ENCODE peak calls at places on chromosomes 5 and 9, in seven cellular contexts. One of them, this sample, is unnamed.

GRCh38 chr5:163727028-163727427 is 221.6 kb downstream of the MAT2B start:
- DNase-seq in stomach: no peak
- DNase-seq in ovary: no peak
- DNase-seq in HepG2: no peak
- DNase-seq in tibial nerve: no peak
- DNase-seq in A549: no peak
- DNase-seq in sigmoid colon: no peak
- DNase-seq in this sample: no peak

GRCh38 chr5:7394889-7395431 is 978 bp upstream of the ADCY2 start:
- DNase-seq in stomach: no peak
- DNase-seq in ovary: peak; percentile 44
- DNase-seq in HepG2: no peak
- DNase-seq in tibial nerve: no peak
- DNase-seq in A549: no peak
- DNase-seq in sigmoid colon: no peak
- DNase-seq in this sample: peak; percentile 86

GRCh38 chr9:106110483-106110882 is 416.1 kb downstream of the TMEM38B start:
- DNase-seq in stomach: no peak
- DNase-seq in ovary: no peak
- DNase-seq in HepG2: no peak
- DNase-seq in tibial nerve: no peak
- DNase-seq in A549: no peak
- DNase-seq in sigmoid colon: no peak
- DNase-seq in this sample: no peak

GRCh38 chr5:19235101-19235584 is 752.9 kb downstream of the CDH18 start:
- DNase-seq in stomach: no peak
- DNase-seq in ovary: no peak
- DNase-seq in HepG2: no peak
- DNase-seq in tibial nerve: no peak
- DNase-seq in A549: no peak
- DNase-seq in sigmoid colon: no peak
- DNase-seq in this sample: no peak

GRCh38 chr9:4318741-4319140 is 18.9 kb upstream of the GLIS3 start:
- DNase-seq in stomach: no peak
- DNase-seq in ovary: no peak
- DNase-seq in HepG2: no peak
- DNase-seq in tibial nerve: no peak
- DNase-seq in A549: no peak
- DNase-seq in sigmoid colon: no peak
- DNase-seq in this sample: no peak

GRCh38 chr9:89422151-89422918 is 75.6 kb downstream of the SEMA4D start:
- DNase-seq in stomach: no peak
- DNase-seq in ovary: no peak
- DNase-seq in HepG2: no peak
- DNase-seq in tibial nerve: no peak
- DNase-seq in A549: no peak
- DNase-seq in sigmoid colon: no peak
- DNase-seq in this sample: no peak

GRCh38 chr5:142296914-142297417 is 27.9 kb downstream of the SPRY4 start:
- DNase-seq in stomach: no peak
- DNase-seq in ovary: no peak
- DNase-seq in HepG2: peak; percentile 77
- DNase-seq in tibial nerve: no peak
- DNase-seq in A549: no peak
- DNase-seq in sigmoid colon: no peak
- DNase-seq in this sample: no peak

GRCh38 chr5:67880876-67881275 is 334.7 kb upstream of the PIK3R1 start:
- DNase-seq in stomach: no peak
- DNase-seq in ovary: no peak
- DNase-seq in HepG2: no peak
- DNase-seq in tibial nerve: no peak
- DNase-seq in A549: no peak
- DNase-seq in sigmoid colon: no peak
- DNase-seq in this sample: no peak

GRCh38 chr5:3602713-3603502 is 7.3 kb downstream of the IRX1 start:
- DNase-seq in stomach: peak; percentile 36
- DNase-seq in ovary: no peak
- DNase-seq in HepG2: peak; percentile 1
- DNase-seq in tibial nerve: no peak
- DNase-seq in A549: no peak
- DNase-seq in sigmoid colon: no peak
- DNase-seq in this sample: no peak

GRCh38 chr5:64865662-64866061 is 96.9 kb downstream of the CWC27 start:
- DNase-seq in stomach: no peak
- DNase-seq in ovary: no peak
- DNase-seq in HepG2: no peak
- DNase-seq in tibial nerve: no peak
- DNase-seq in A549: no peak
- DNase-seq in sigmoid colon: no peak
- DNase-seq in this sample: no peak

GRCh38 chr5:173970878-173971650 is 17.9 kb upstream of the C5orf47 start:
- DNase-seq in stomach: no peak
- DNase-seq in ovary: no peak
- DNase-seq in HepG2: peak; percentile 24
- DNase-seq in tibial nerve: no peak
- DNase-seq in A549: no peak
- DNase-seq in sigmoid colon: no peak
- DNase-seq in this sample: no peak

GRCh38 chr5:173971681-173972080 is 17.3 kb upstream of the C5orf47 start:
- DNase-seq in stomach: no peak
- DNase-seq in ovary: no peak
- DNase-seq in HepG2: no peak
- DNase-seq in tibial nerve: no peak
- DNase-seq in A549: no peak
- DNase-seq in sigmoid colon: no peak
- DNase-seq in this sample: no peak

GRCh38 chr5:173969167-173970049 is 19.6 kb upstream of the C5orf47 start:
- DNase-seq in stomach: no peak
- DNase-seq in ovary: no peak
- DNase-seq in HepG2: peak; percentile 97
- DNase-seq in tibial nerve: no peak
- DNase-seq in A549: peak; percentile 93
- DNase-seq in sigmoid colon: no peak
- DNase-seq in this sample: no peak

GRCh38 chr5:173964491-173964890 is 24.5 kb upstream of the C5orf47 start:
- DNase-seq in stomach: no peak
- DNase-seq in ovary: no peak
- DNase-seq in HepG2: no peak
- DNase-seq in tibial nerve: no peak
- DNase-seq in A549: no peak
- DNase-seq in sigmoid colon: no peak
- DNase-seq in this sample: no peak

DNA sequence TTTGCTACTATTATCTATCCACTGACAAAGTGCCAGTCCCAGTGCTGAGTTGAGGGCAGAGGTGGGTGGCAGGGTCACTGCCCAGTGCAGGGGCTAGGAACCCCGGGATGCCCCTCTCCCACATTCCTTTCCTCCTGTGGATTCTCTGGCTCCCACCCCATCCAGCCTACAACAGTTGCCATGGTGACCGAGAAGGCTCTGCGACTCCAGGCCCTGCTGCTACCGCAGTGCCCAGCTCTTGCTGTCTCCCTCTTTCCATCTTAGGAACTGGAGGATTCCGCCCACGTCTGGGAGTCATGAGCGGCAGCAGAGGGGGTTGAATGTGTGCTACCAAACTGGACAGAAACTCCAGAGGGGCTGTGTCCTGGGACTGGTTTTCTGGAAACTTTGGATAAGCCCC is 20.8 kb upstream of the C5orf47 start:
- DNase-seq in stomach: no peak
- DNase-seq in ovary: no peak
- DNase-seq in HepG2: no peak
- DNase-seq in tibial nerve: no peak
- DNase-seq in A549: no peak
- DNase-seq in sigmoid colon: no peak
- DNase-seq in this sample: no peak
- TF ChIP-seq EP300 in stomach: no peak
- TF ChIP-seq EP300 in ovary: no peak
- TF ChIP-seq EP300 in HepG2: no peak
- TF ChIP-seq EP300 in tibial nerve: no peak
- TF ChIP-seq EP300 in A549: no peak
- TF ChIP-seq EP300 in sigmoid colon: no peak
- TF ChIP-seq EP300 in this sample: no peak

GRCh38 chr5:168808217-168808616 is 229.0 kb upstream of the PANK3 start:
- DNase-seq in stomach: no peak
- DNase-seq in ovary: no peak
- DNase-seq in HepG2: no peak
- DNase-seq in tibial nerve: no peak
- DNase-seq in A549: no peak
- DNase-seq in sigmoid colon: no peak
- DNase-seq in this sample: no peak

GRCh38 chr5:168818586-168818985 is 239.4 kb upstream of the PANK3 start:
- DNase-seq in stomach: no peak
- DNase-seq in ovary: no peak
- DNase-seq in HepG2: no peak
- DNase-seq in tibial nerve: no peak
- DNase-seq in A549: no peak
- DNase-seq in sigmoid colon: no peak
- DNase-seq in this sample: no peak

GRCh38 chr5:168809218-168809617 is 230.1 kb upstream of the PANK3 start:
- DNase-seq in stomach: no peak
- DNase-seq in ovary: no peak
- DNase-seq in HepG2: no peak
- DNase-seq in tibial nerve: no peak
- DNase-seq in A549: no peak
- DNase-seq in sigmoid colon: no peak
- DNase-seq in this sample: no peak

GRCh38 chr5:168810641-168811040 is 231.5 kb upstream of the PANK3 start:
- DNase-seq in stomach: no peak
- DNase-seq in ovary: no peak
- DNase-seq in HepG2: no peak
- DNase-seq in tibial nerve: no peak
- DNase-seq in A549: no peak
- DNase-seq in sigmoid colon: no peak
- DNase-seq in this sample: no peak

DNA sequence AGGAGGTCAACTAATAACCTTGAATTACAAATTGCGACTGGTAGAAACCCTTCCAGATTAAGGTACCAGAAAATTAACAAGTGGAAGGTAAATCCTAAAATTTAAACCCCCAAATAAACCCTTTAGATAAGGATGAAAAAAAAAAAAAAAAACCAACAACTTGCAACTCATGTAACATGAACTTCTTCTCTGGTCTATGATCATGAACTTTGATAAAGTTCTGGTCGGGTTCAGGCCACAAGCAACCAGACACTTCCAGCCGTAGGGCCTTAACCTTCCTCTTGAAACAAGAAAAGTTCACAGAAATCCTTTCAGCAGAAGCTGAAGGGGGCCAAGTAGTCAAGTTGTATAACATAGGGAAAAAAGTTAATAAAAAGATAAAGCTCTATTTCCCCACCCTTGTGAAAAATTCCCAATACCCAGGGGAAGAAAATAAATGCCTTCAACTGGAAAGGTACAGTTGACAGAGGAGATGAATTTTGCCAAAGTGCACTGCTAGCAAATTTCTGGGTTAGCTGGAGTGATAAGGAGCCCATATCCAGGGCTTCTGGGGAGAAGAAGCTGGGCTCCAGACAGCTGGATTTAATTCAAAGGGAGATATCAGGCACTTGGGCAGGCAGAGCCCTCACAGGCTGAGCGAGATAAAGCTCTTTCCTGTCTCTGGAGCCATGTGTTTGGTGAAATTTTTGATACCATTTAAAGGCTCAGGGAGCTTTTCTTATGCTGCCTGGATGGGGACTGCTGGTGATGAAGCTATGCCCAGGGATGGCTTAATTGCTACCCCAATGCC is 234.2 kb upstream of the PANK3 start:
- DNase-seq in stomach: no peak
- DNase-seq in ovary: no peak
- DNase-seq in HepG2: no peak
- DNase-seq in tibial nerve: no peak
- DNase-seq in A549: no peak
- DNase-seq in sigmoid colon: no peak
- DNase-seq in this sample: no peak
- TF ChIP-seq EP300 in stomach: no peak
- TF ChIP-seq EP300 in ovary: no peak
- TF ChIP-seq EP300 in HepG2: no peak
- TF ChIP-seq EP300 in tibial nerve: no peak
- TF ChIP-seq EP300 in A549: no peak
- TF ChIP-seq EP300 in sigmoid colon: no peak
- TF ChIP-seq EP300 in this sample: no peak

GRCh38 chr5:54743581-54743980 is 226.0 kb downstream of the SNX18 start:
- DNase-seq in stomach: no peak
- DNase-seq in ovary: no peak
- DNase-seq in HepG2: no peak
- DNase-seq in tibial nerve: no peak
- DNase-seq in A549: no peak
- DNase-seq in sigmoid colon: no peak
- DNase-seq in this sample: peak; percentile 34
- TF ChIP-seq EP300 in stomach: no peak
- TF ChIP-seq EP300 in ovary: no peak
- TF ChIP-seq EP300 in HepG2: no peak
- TF ChIP-seq EP300 in tibial nerve: no peak
- TF ChIP-seq EP300 in A549: no peak
- TF ChIP-seq EP300 in sigmoid colon: no peak
- TF ChIP-seq EP300 in this sample: no peak

DNA sequence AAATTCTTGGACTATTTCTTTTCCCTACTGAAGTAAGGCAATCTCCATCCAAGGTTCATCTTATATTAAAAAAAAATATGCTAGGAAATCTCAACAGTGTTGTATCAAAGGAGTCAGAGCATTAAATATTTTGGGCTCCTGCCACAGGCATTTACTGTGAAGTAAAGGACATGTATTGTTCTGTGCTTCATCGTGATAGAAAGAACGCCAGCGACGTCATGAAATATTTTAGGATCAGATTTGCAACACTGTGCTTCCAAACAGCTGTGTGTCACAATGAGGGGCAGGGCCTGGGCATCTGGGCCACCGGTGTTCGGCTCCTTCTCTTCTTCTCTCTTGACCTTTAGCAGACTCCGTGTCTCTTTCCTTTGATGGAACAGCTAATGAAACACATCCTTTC is 17.8 kb upstream of the TNC start:
- DNase-seq in stomach: no peak
- DNase-seq in ovary: no peak
- DNase-seq in HepG2: no peak
- DNase-seq in tibial nerve: no peak
- DNase-seq in A549: no peak
- DNase-seq in sigmoid colon: peak; percentile 79
- DNase-seq in this sample: no peak
- TF ChIP-seq EP300 in stomach: no peak
- TF ChIP-seq EP300 in ovary: no peak
- TF ChIP-seq EP300 in HepG2: no peak
- TF ChIP-seq EP300 in tibial nerve: no peak
- TF ChIP-seq EP300 in A549: no peak
- TF ChIP-seq EP300 in sigmoid colon: peak; percentile 97
- TF ChIP-seq EP300 in this sample: no peak

This sample was measured in esophagus muscularis mucosa.